ENCODE peak calls at places on chromosomes 6 and 20, in five cellular contexts. One of them, this sample, is unnamed.
A peak's percentile ranks its signal among the peaks of the same experiment; 100 is the strongest.

GRCh38 chr6:106197441-106197840 is 111.3 kb downstream of the PRDM1 start:
- DNase-seq in A549: no peak
- DNase-seq in suprapubic skin: no peak
- DNase-seq in sigmoid colon: no peak
- DNase-seq in transverse colon: peak; percentile 22
- DNase-seq in this sample: no peak

GRCh38 chr6:41964201-41964887 is 22.7 kb upstream of the CCND3 start:
- DNase-seq in transverse colon: no peak
- DNase-seq in suprapubic skin: no peak
- DNase-seq in sigmoid colon: peak; percentile 41
- DNase-seq in A549: no peak
- DNase-seq in this sample: no peak

GRCh38 chr6:34056301-34056700 is 89.6 kb downstream of the GRM4 start:
- DNase-seq in transverse colon: peak; percentile 77
- DNase-seq in suprapubic skin: peak; percentile 70
- DNase-seq in sigmoid colon: peak; percentile 84
- DNase-seq in A549: no peak
- DNase-seq in this sample: peak; percentile 52

GRCh38 chr6:1055015-1055921 is 256.6 kb upstream of the FOXQ1 start:
- DNase-seq in transverse colon: no peak
- DNase-seq in A549: no peak
- DNase-seq in sigmoid colon: no peak
- DNase-seq in suprapubic skin: no peak
- DNase-seq in this sample: no peak

GRCh38 chr6:29728173-29728879 is 5.1 kb downstream of the HLA-F start:
- DNase-seq in suprapubic skin: no peak
- DNase-seq in sigmoid colon: no peak
- DNase-seq in A549: no peak
- DNase-seq in transverse colon: no peak
- DNase-seq in this sample: no peak

GRCh38 chr6:10140824-10141223 is 274.1 kb downstream of the TFAP2A start:
- DNase-seq in transverse colon: no peak
- DNase-seq in A549: no peak
- DNase-seq in sigmoid colon: no peak
- DNase-seq in suprapubic skin: no peak
- DNase-seq in this sample: no peak

GRCh38 chr6:105319331-105319730 is 83.6 kb downstream of the PREP start:
- DNase-seq in transverse colon: no peak
- DNase-seq in sigmoid colon: no peak
- DNase-seq in suprapubic skin: no peak
- DNase-seq in A549: no peak
- DNase-seq in this sample: no peak

GRCh38 chr6:3813150-3813780 is 35.9 kb upstream of the FAM50B start:
- DNase-seq in transverse colon: no peak
- DNase-seq in suprapubic skin: peak; percentile 82
- DNase-seq in A549: peak; percentile 59
- DNase-seq in sigmoid colon: peak; percentile 75
- DNase-seq in this sample: no peak

GRCh38 chr6:6981923-6982322 is 125.8 kb upstream of the RREB1 start:
- DNase-seq in transverse colon: no peak
- DNase-seq in A549: no peak
- DNase-seq in suprapubic skin: no peak
- DNase-seq in sigmoid colon: no peak
- DNase-seq in this sample: no peak

GRCh38 chr20:50284811-50285375 is 94.3 kb downstream of the CEBPB start:
- DNase-seq in transverse colon: no peak
- DNase-seq in suprapubic skin: no peak
- DNase-seq in A549: no peak
- DNase-seq in sigmoid colon: peak; percentile 71
- DNase-seq in this sample: no peak

GRCh38 chr6:67009818-67010217 is 1302.8 kb upstream of the EYS start:
- DNase-seq in sigmoid colon: no peak
- DNase-seq in A549: no peak
- DNase-seq in suprapubic skin: no peak
- DNase-seq in transverse colon: no peak
- DNase-seq in this sample: no peak

GRCh38 chr6:35248300-35248699 is 11.2 kb upstream of the ZNF76 start:
- DNase-seq in sigmoid colon: no peak
- DNase-seq in suprapubic skin: no peak
- DNase-seq in A549: no peak
- DNase-seq in transverse colon: no peak
- DNase-seq in this sample: no peak

GRCh38 chr6:45420909-45421699 is 43.4 kb upstream of the SUPT3H start:
- DNase-seq in sigmoid colon: no peak
- DNase-seq in suprapubic skin: no peak
- DNase-seq in transverse colon: no peak
- DNase-seq in A549: peak; percentile 13
- DNase-seq in this sample: no peak

GRCh38 chr6:23339268-23339667 is 769.9 kb downstream of the HDGFL1 start:
- DNase-seq in A549: no peak
- DNase-seq in suprapubic skin: no peak
- DNase-seq in sigmoid colon: no peak
- DNase-seq in transverse colon: no peak
- DNase-seq in this sample: no peak

GRCh38 chr6:42158011-42158410 is 15.2 kb upstream of the GUCA1A start:
- DNase-seq in transverse colon: no peak
- DNase-seq in suprapubic skin: peak; percentile 73
- DNase-seq in A549: no peak
- DNase-seq in sigmoid colon: no peak
- DNase-seq in this sample: no peak

GRCh38 chr20:11445891-11446290 is 471.8 kb upstream of the BTBD3 start:
- DNase-seq in A549: no peak
- DNase-seq in sigmoid colon: no peak
- DNase-seq in suprapubic skin: no peak
- DNase-seq in transverse colon: no peak
- DNase-seq in this sample: no peak

GRCh38 chr6:42740725-42741124 is 5.2 kb downstream of the TBCC start:
- DNase-seq in suprapubic skin: no peak
- DNase-seq in sigmoid colon: no peak
- DNase-seq in A549: no peak
- DNase-seq in transverse colon: no peak
- DNase-seq in this sample: no peak

GRCh38 chr20:19682249-19682648 is 75.8 kb upstream of the RIN2 start:
- DNase-seq in A549: no peak
- DNase-seq in suprapubic skin: no peak
- DNase-seq in transverse colon: no peak
- DNase-seq in sigmoid colon: no peak
- DNase-seq in this sample: no peak

GRCh38 chr6:117270121-117270959 is 5.0 kb downstream of the VGLL2 start:
- DNase-seq in transverse colon: no peak
- DNase-seq in suprapubic skin: no peak
- DNase-seq in sigmoid colon: no peak
- DNase-seq in A549: no peak
- DNase-seq in this sample: no peak

GRCh38 chr20:52279667-52280180 is 88.1 kb upstream of the ZFP64 start:
- DNase-seq in transverse colon: no peak
- DNase-seq in suprapubic skin: no peak
- DNase-seq in A549: no peak
- DNase-seq in sigmoid colon: no peak
- DNase-seq in this sample: no peak

GRCh38 chr20:35772563-35773058 is 796 bp downstream of the PHF20 start:
- DNase-seq in suprapubic skin: no peak
- DNase-seq in transverse colon: no peak
- DNase-seq in sigmoid colon: no peak
- DNase-seq in A549: no peak
- DNase-seq in this sample: no peak

GRCh38 chr20:35771689-35772562 is at the start of gene PHF20:
- DNase-seq in sigmoid colon: peak; percentile 100
- DNase-seq in transverse colon: peak; percentile 100
- DNase-seq in A549: peak; percentile 90
- DNase-seq in suprapubic skin: peak; percentile 100
- DNase-seq in this sample: peak; percentile 99

GRCh38 chr20:35771367-35771688 is 487 bp upstream of the PHF20 start:
- DNase-seq in transverse colon: no peak
- DNase-seq in A549: no peak
- DNase-seq in sigmoid colon: no peak
- DNase-seq in suprapubic skin: no peak
- DNase-seq in this sample: no peak

GRCh38 chr20:35773154-35773751 is 1.4 kb downstream of the PHF20 start:
- DNase-seq in suprapubic skin: no peak
- DNase-seq in transverse colon: peak; percentile 55
- DNase-seq in sigmoid colon: peak; percentile 66
- DNase-seq in A549: no peak
- DNase-seq in this sample: peak; percentile 34

GRCh38 chr20:35776513-35777101 is 4.8 kb downstream of the PHF20 start:
- DNase-seq in transverse colon: peak; percentile 50
- DNase-seq in suprapubic skin: peak; percentile 80
- DNase-seq in sigmoid colon: peak; percentile 88
- DNase-seq in A549: no peak
- DNase-seq in this sample: peak; percentile 81
- H3K27ac ChIP-seq in transverse colon: peak overlapping the region; percentile 50
- H3K27ac ChIP-seq in suprapubic skin: peak overlapping the region; percentile 53
- H3K27ac ChIP-seq in sigmoid colon: peak overlapping the region; percentile 47
- H3K27ac ChIP-seq in A549: no peak overlapping the region
- H3K27ac ChIP-seq in this sample: no peak overlapping the region

GRCh38 chr20:10033905-10034304 is 882 bp upstream of the ANKEF1 start:
- DNase-seq in A549: no peak
- DNase-seq in sigmoid colon: no peak
- DNase-seq in suprapubic skin: no peak
- DNase-seq in transverse colon: no peak
- DNase-seq in this sample: no peak

GRCh38 chr20:10040070-10040970 is 5.5 kb downstream of the ANKEF1 start:
- DNase-seq in suprapubic skin: no peak
- DNase-seq in A549: peak; percentile 56
- DNase-seq in transverse colon: no peak
- DNase-seq in sigmoid colon: no peak
- DNase-seq in this sample: no peak

GRCh38 chr20:10034717-10035571 is at the start of gene ANKEF1:
- DNase-seq in sigmoid colon: peak; percentile 74
- DNase-seq in suprapubic skin: peak; percentile 78
- DNase-seq in A549: peak; percentile 88
- DNase-seq in transverse colon: peak; percentile 92
- DNase-seq in this sample: peak; percentile 18
- TF ChIP-seq EP300 in sigmoid colon: no peak
- TF ChIP-seq EP300 in suprapubic skin: no peak
- TF ChIP-seq EP300 in A549: no peak
- TF ChIP-seq EP300 in transverse colon: no peak
- TF ChIP-seq EP300 in this sample: peak; percentile 30

DNA sequence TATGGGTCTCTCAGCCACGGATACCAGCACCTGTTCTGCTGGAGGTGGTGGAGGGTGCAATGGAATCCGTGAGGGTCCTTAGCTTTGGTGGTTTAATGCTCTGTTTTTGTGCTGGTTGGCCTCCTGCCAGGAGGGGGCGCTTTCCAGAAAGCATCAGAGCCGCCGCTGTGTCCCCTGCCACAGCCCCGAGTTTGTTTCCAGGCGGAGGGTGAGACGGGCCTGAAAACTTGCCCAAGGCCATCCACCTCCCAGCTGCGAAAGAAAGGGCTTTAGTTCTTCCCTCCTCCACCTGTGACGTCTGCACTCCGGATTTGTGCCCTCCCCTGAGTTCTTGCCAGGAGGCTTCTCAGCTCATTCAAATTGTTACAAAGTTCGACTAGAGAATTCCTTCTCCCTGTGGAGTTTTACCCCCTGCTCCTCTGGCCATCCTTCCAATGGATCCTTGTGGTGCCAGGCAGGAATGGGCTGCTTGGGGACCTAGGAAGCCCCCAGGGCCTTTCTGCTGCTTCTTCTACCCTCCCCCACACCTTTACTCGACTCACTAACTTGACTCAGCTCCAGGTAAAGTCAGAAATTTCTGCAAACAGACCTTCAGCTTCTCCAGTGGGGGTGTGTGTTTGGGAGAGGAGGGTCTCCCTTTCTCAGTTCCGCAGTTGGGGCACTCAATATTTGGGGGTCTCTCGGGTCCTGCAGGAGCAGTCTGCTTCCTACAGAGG is 873.7 kb downstream of the KIF16B start:
- DNase-seq in suprapubic skin: no peak
- DNase-seq in transverse colon: no peak
- DNase-seq in sigmoid colon: no peak
- DNase-seq in A549: no peak
- DNase-seq in this sample: no peak
- TF ChIP-seq CTCF in suprapubic skin: no peak
- TF ChIP-seq CTCF in transverse colon: no peak
- TF ChIP-seq CTCF in sigmoid colon: no peak
- TF ChIP-seq CTCF in A549: no peak
- TF ChIP-seq CTCF in this sample: no peak

DNA sequence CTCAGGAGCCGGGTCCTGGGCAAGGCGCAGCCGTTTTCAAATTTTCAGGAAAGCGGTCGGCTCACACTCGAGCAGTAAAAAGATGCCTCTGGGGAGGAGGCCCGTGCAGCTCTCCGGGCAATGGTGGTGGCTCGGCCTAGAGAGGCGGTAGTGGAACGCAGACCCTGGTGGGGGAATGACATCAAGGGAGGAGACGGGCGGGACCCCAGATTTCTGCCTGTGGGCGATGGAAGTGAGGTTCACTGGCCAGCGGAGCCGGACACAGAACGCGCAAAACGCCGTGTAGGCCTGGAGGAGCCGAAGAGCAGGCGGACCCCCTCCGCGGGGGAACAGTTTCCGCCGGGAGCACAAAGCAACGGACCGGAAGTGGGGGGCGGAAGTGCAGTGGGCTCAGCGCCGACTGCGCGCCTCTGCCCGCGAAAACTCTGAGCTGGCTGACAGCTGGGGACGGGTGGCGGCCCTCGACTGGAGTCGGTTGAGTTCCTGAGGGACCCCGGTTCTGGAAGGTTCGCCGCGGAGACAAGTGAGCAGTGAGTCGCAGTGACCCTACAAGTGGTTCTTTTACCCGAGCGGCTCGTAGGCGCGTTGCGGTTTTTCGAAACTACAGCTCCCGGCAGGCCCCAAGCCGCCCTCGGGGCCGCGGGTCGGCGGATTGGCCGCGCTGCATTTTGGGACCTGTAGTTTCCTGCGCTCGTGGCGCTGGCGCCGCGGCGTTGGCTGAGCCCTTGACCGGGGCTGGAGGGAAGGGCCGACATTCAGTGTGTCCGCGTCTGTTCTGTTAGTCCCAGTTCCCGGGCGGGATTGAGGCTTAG is at the start of gene RTEL1:
- DNase-seq in sigmoid colon: peak; percentile 96
- DNase-seq in transverse colon: peak; percentile 93
- DNase-seq in A549: peak; percentile 97
- DNase-seq in suprapubic skin: peak; percentile 92
- DNase-seq in this sample: peak; percentile 80
- H3K27ac ChIP-seq in sigmoid colon: peak within 1 kb of the TSS; percentile 91
- H3K27ac ChIP-seq in transverse colon: peak within 1 kb of the TSS; percentile 89
- H3K27ac ChIP-seq in A549: peak within 1 kb of the TSS; percentile 83
- H3K27ac ChIP-seq in suprapubic skin: peak within 1 kb of the TSS; percentile 84
- H3K27ac ChIP-seq in this sample: peak within 1 kb of the TSS; percentile 67

GRCh38 chr6:142378138-142378875 is 76.5 kb downstream of the ADGRG6 start:
- DNase-seq in sigmoid colon: no peak
- DNase-seq in transverse colon: no peak
- DNase-seq in A549: no peak
- DNase-seq in suprapubic skin: no peak
- DNase-seq in this sample: no peak
- TF ChIP-seq EP300 in sigmoid colon: no peak
- TF ChIP-seq EP300 in transverse colon: no peak
- TF ChIP-seq EP300 in A549: peak; percentile 71
- TF ChIP-seq EP300 in suprapubic skin: no peak
- TF ChIP-seq EP300 in this sample: peak; percentile 22

GRCh38 chr6:146041282-146041681 is 12.4 kb downstream of the GRM1 start:
- DNase-seq in A549: no peak
- DNase-seq in sigmoid colon: no peak
- DNase-seq in transverse colon: no peak
- DNase-seq in suprapubic skin: no peak
- DNase-seq in this sample: no peak
- TF ChIP-seq CTCF in A549: peak; percentile 39
- TF ChIP-seq CTCF in sigmoid colon: no peak
- TF ChIP-seq CTCF in transverse colon: no peak
- TF ChIP-seq CTCF in suprapubic skin: no peak
- TF ChIP-seq CTCF in this sample: no peak

GRCh38 chr6:47187883-47188587 is 121.7 kb downstream of the TNFRSF21 start:
- DNase-seq in sigmoid colon: no peak
- DNase-seq in transverse colon: peak; percentile 24
- DNase-seq in A549: no peak
- DNase-seq in suprapubic skin: no peak
- DNase-seq in this sample: no peak
- H3K27ac ChIP-seq in sigmoid colon: peak overlapping the region; percentile 43
- H3K27ac ChIP-seq in transverse colon: peak overlapping the region; percentile 86
- H3K27ac ChIP-seq in A549: peak overlapping the region; percentile 55
- H3K27ac ChIP-seq in suprapubic skin: no peak overlapping the region
- H3K27ac ChIP-seq in this sample: no peak overlapping the region